ENCODE peak calls at places on chromosome 13, in seven cellular contexts. P, T, F, N, Y, D and B are unnamed samples.

GRCh38 chr13:106488075-106488474 is 47.4 kb downstream of the EFNB2 start:
- DNase-seq in P (no peak), N (no peak), T (no peak), F (no peak), Y (no peak), D (no peak), B (no peak)

GRCh38 chr13:50365300-50365682 is 350.0 kb downstream of the KCNRG start:
- DNase-seq in Y (no peak), T (no peak), P (no peak), F (no peak), D (no peak), N (no peak), B (no peak)

GRCh38 chr13:90968510-90968909 is 379.0 kb upstream of the MIR17HG start:
- DNase-seq in D (no peak), Y (peak; percentile 65), N (no peak), T (no peak), P (no peak), F (no peak), B (no peak)

GRCh38 chr13:92661406-92661805 is 565.2 kb upstream of the GPC6 start:
- DNase-seq in P (no peak), D (no peak), N (no peak), F (no peak), Y (no peak), T (no peak), B (no peak)

GRCh38 chr13:27000686-27001085 is 170.9 kb downstream of the USP12 start:
- DNase-seq in F (no peak), P (no peak), D (no peak), N (no peak), T (no peak), Y (no peak), B (no peak)

GRCh38 chr13:29482504-29482903 is 113.0 kb downstream of the SLC7A1 start:
- DNase-seq in F (no peak), N (no peak), P (no peak), D (no peak), T (no peak), Y (no peak), B (no peak)

GRCh38 chr13:27481766-27482165 is 31.4 kb upstream of the MTIF3 start:
- DNase-seq in P (peak; percentile 15), F (no peak), T (peak; percentile 38), N (no peak), D (no peak), Y (peak; percentile 55), B (no peak)

GRCh38 chr13:103282571-103283450 is 216.6 kb upstream of the SLC10A2 start:
- DNase-seq in D (no peak), F (no peak), T (no peak), P (no peak), N (no peak), Y (peak; percentile 86), B (no peak)

GRCh38 chr13:65882810-65883209 is 1347.3 kb downstream of the PCDH9 start:
- DNase-seq in D (no peak), P (no peak), Y (no peak), F (no peak), N (no peak), T (no peak), B (no peak)

GRCh38 chr13:80361883-80362327 is 21.0 kb upstream of the SPRY2 start:
- DNase-seq in T (no peak), P (no peak), N (no peak), D (no peak), Y (peak; percentile 21), F (no peak), B (no peak)

GRCh38 chr13:91144054-91144453 is 203.4 kb upstream of the MIR17HG start:
- DNase-seq in N (peak; percentile 19), F (no peak), Y (no peak), T (no peak), D (no peak), P (no peak), B (no peak)

DNA sequence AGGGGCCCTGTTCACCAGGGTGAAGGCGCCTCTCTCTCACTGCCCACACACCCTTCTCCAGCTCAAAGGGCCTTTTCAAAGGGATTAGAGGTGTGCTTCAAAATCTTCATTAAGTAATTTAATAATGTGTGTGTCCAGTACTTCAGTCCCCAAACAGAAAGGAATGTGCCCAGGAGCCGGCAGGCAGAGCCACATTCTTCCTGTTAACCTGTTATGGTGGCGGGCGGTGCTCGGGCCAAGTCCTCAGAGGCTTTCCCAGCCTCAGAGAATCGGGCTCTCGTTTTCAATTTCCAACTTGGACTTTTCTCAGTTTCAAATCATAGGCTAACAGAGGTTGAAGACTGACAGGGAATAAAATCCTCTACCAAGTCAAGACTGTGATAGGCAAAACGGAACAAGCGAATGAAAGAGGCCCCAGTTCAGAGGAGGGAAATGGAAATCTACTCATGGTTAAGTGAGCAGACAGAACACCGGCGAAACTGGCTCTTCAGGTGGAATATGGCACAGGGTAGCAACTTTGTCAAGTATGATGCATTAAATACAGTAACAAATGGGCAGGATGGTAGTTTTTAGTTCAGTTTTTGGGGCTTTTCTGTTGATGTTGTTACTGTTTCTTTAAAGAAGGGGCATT is 68.6 kb downstream of the FOXO1 start:
- DNase-seq in P (no peak), D (no peak), T (peak; percentile 48), N (no peak), Y (no peak), F (no peak), B (no peak)
- H3K9me3 ChIP-seq in P (no peaks in the 10 kb centered on the region), D (no peaks in the 10 kb centered on the region), T (no peaks in the 10 kb centered on the region), N (no peaks in the 10 kb centered on the region), Y (no peaks in the 10 kb centered on the region), F (no peaks in the 10 kb centered on the region), B (no peaks in the 10 kb centered on the region)

GRCh38 chr13:113809934-113810333 is 50.9 kb downstream of the TMEM255B start:
- DNase-seq in F (no peak), P (no peak), T (no peak), Y (no peak), N (no peak), D (no peak), B (no peak)

GRCh38 chr13:113808058-113808834 is 49.2 kb downstream of the TMEM255B start:
- DNase-seq in T (no peak), N (no peak), Y (no peak), D (no peak), P (no peak), F (no peak), B (no peak)

GRCh38 chr13:113811081-113811928 is 52.3 kb downstream of the TMEM255B start:
- DNase-seq in F (no peak), N (no peak), Y (no peak), T (no peak), D (no peak), P (no peak), B (no peak)

GRCh38 chr13:113812140-113813036 is 51.5 kb downstream of the GAS6 start:
- DNase-seq in P (no peak), Y (no peak), F (no peak), D (no peak), T (no peak), N (no peak), B (no peak)

DNA sequence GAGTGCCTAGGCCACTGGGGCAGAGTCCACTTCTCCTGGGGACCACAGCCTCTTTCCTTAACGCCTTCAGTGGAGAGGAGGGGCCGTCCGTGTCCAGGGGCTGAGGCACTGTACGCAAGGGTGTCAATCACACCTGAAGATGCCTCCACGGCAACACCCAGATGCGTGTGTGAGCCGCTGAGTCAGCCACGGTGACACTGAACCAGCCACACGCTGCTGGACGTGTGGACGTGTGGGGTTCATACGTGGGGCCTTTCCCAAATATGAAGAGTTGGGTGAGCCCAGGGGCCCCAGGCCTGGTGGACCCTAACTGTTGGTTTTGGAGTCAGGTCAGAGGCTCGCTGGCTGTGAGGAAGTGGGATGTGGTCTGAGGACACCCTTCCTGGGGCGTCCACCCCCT is 51.6 kb downstream of the TMEM255B start:
- DNase-seq in P (no peak), D (no peak), N (no peak), T (no peak), Y (no peak), F (no peak), B (no peak)
- H3K9me3 ChIP-seq in P (no peaks in the 10 kb centered on the region), D (peaks cover 7% of the 10 kb centered on the region), N (peaks cover 6% of the 10 kb centered on the region), T (no peaks in the 10 kb centered on the region), Y (no peaks in the 10 kb centered on the region), F (no peaks in the 10 kb centered on the region), B (peaks cover 4% of the 10 kb centered on the region)

DNA sequence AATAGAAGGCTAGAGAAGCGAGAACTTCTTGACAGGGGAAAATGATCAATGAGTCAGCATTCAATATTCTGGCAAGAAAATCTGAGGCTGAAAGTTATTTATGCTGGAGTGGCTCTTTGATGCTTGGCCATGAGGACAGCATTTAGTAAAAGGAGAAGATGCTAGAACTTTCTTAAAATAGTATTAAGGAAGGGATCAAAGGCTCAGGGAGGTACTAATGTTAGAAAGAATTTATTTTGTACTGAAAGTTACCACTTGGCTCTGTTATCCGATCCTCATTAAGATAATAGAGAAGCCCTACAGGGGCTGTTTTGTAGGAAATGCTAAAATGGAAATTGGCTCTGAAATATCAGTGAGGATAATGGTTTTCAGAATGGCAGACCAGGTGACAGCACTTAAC is 1774.6 kb upstream of the PCDH20 start:
- DNase-seq in Y (no peak), F (no peak), N (no peak), D (no peak), T (no peak), P (no peak), B (no peak)
- H3K9me3 ChIP-seq in Y (no peaks in the 10 kb centered on the region), F (no peaks in the 10 kb centered on the region), N (no peaks in the 10 kb centered on the region), D (no peaks in the 10 kb centered on the region), T (no peaks in the 10 kb centered on the region), P (no peaks in the 10 kb centered on the region), B (no peaks in the 10 kb centered on the region)

GRCh38 chr13:83531022-83531421 is 351.3 kb downstream of the SLITRK1 start:
- DNase-seq in P (no peak), N (no peak), T (no peak), D (no peak), Y (no peak), F (no peak), B (no peak)

GRCh38 chr13:83536153-83536552 is 346.1 kb downstream of the SLITRK1 start:
- DNase-seq in F (no peak), N (no peak), T (no peak), D (no peak), Y (no peak), P (no peak), B (no peak)

GRCh38 chr13:83538636-83539035 is 343.6 kb downstream of the SLITRK1 start:
- DNase-seq in Y (no peak), T (no peak), N (no peak), D (no peak), P (no peak), F (no peak), B (no peak)

GRCh38 chr13:83536941-83537340 is 345.3 kb downstream of the SLITRK1 start:
- DNase-seq in N (no peak), Y (peak; percentile 19), D (no peak), F (no peak), T (no peak), P (no peak), B (no peak)

GRCh38 chr13:83532809-83533208 is 349.5 kb downstream of the SLITRK1 start:
- DNase-seq in Y (no peak), N (no peak), P (no peak), D (no peak), F (no peak), T (no peak), B (no peak)
- H3K9me3 ChIP-seq in Y (no peaks in the 10 kb centered on the region), N (no peaks in the 10 kb centered on the region), P (no peaks in the 10 kb centered on the region), D (no peaks in the 10 kb centered on the region), F (no peaks in the 10 kb centered on the region), T (peaks cover 3% of the 10 kb centered on the region), B (no peaks in the 10 kb centered on the region)

GRCh38 chr13:94464771-94465170 is 14.7 kb downstream of the DCT start:
- DNase-seq in F (no peak), N (no peak), T (no peak), D (no peak), P (no peak), Y (no peak), B (no peak)

DNA sequence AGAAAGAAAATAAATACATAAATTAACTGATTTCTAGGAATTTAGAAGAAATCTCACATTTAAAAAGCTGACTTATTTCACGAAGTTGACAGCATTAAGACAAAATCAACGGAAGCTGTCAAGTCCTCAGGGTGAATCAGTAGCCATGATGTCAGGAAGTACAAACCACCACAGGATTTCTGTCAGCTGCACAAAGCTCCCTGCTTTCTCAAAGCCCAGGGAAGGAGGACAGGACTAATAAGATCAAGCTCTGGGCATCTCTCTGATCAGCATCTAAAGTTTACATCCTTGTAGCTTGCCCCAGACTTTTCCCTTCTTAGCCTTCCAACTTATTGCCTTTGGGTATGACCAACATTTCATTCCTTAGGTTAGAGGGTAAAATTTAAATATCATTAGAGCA is 9.4 kb downstream of the DCT start:
- DNase-seq in N (no peak), P (no peak), T (no peak), Y (no peak), D (no peak), F (no peak), B (no peak)
- H3K9me3 ChIP-seq in N (no peaks in the 10 kb centered on the region), P (no peaks in the 10 kb centered on the region), T (peaks cover 2% of the 10 kb centered on the region), Y (no peaks in the 10 kb centered on the region), D (no peaks in the 10 kb centered on the region), F (no peaks in the 10 kb centered on the region), B (no peaks in the 10 kb centered on the region)